ENCODE peak calls at places on chromosomes 16 and 17, in four cellular contexts. Z is mesendoderm, M is H9, D is IMR-90. V is an unnamed sample.

GRCh38 chr17:43418441-43419374 is 19.9 kb downstream of the ARL4D start:
- DNase-seq in M (peak), D (peak), Z (peak), V (no peak)

GRCh38 chr17:61251939-61252865 is 147.4 kb upstream of the TBX2 start:
- DNase-seq in Z (no peak), D (peak), M (no peak), V (no peak)

GRCh38 chr17:67488768-67489167 is 111.7 kb downstream of the PITPNC1 start:
- DNase-seq in Z (no peak), M (peak), D (no peak), V (no peak)

GRCh38 chr16:82651921-82652601 is 25.3 kb downstream of the CDH13 start:
- DNase-seq in M (no peak), Z (no peak), D (no peak), V (no peak)

GRCh38 chr16:4111748-4112696 is 4.2 kb downstream of the ADCY9 start:
- DNase-seq in D (peak), M (no peak), Z (no peak), V (no peak)

GRCh38 chr16:89880477-89881367 is 7.3 kb downstream of the TCF25 start:
- DNase-seq in D (no peak), Z (no peak), M (no peak), V (no peak)

GRCh38 chr17:32350662-32351418 is 883 bp downstream of the ZNF207 start:
- DNase-seq in Z (peak), D (peak), M (no peak), V (no peak)

GRCh38 chr16:75208861-75209505 is 2.0 kb upstream of the CTRB2 start:
- DNase-seq in D (no peak), M (no peak), Z (no peak), V (no peak)

GRCh38 chr16:71296584-71297133 is 7.5 kb upstream of the CMTR2 start:
- DNase-seq in D (no peak), Z (no peak), M (no peak), V (no peak)

GRCh38 chr17:77375917-77376651 is 235.3 kb downstream of the SEC14L1 start:
- DNase-seq in M (peak), D (peak), Z (peak), V (no peak)

GRCh38 chr17:16406742-16407674 is 8.4 kb upstream of the TRPV2 start:
- DNase-seq in Z (peak), M (peak), D (no peak), V (peak)

GRCh38 chr17:34299918-34300600 is 14.5 kb downstream of the CCL11 start:
- DNase-seq in D (peak), Z (no peak), M (no peak), V (no peak)

GRCh38 chr16:31110106-31111034 is 2.2 kb downstream of the BCKDK start:
- DNase-seq in M (no peak), D (no peak), Z (no peak), V (no peak)

GRCh38 chr17:37698132-37698615 is 46.7 kb downstream of the HNF1B start:
- DNase-seq in Z (no peak), D (peak), M (no peak), V (no peak)

GRCh38 chr17:72187544-72187943 is 66.7 kb downstream of the SOX9 start:
- DNase-seq in Z (no peak), M (no peak), D (peak), V (no peak)

GRCh38 chr17:2435181-2435741 is 34.4 kb upstream of the MNT start:
- DNase-seq in M (peak), D (peak), Z (peak), V (peak)

GRCh38 chr16:71431176-71431575 is 10.7 kb downstream of the TLE7 start:
- DNase-seq in Z (no peak), M (no peak), D (no peak), V (no peak)

GRCh38 chr17:55264273-55264639 is 504 bp upstream of the HLF start:
- DNase-seq in M (no peak), D (no peak), Z (no peak), V (no peak)

GRCh38 chr16:67580202-67580601 is 17.9 kb downstream of the CTCF start:
- DNase-seq in D (no peak), Z (no peak), M (no peak), V (no peak)

GRCh38 chr16:57273826-57274225 is 10.6 kb downstream of the PLLP start:
- DNase-seq in M (no peak), D (no peak), Z (no peak), V (no peak)

GRCh38 chr16:78463591-78463990 is 364.1 kb downstream of the WWOX start:
- DNase-seq in Z (no peak), M (no peak), D (no peak), V (no peak)

GRCh38 chr16:15976225-15976812 is 26.9 kb downstream of the ABCC1 start:
- DNase-seq in M (no peak), Z (peak), D (no peak), V (no peak)

GRCh38 chr16:56864910-56865309 is at the start of gene SLC12A3:
- DNase-seq in Z (no peak), D (no peak), M (no peak), V (no peak)

GRCh38 chr17:45172541-45173286 is 11.0 kb downstream of the HEXIM2 start:
- DNase-seq in Z (peak), D (peak), M (peak), V (no peak)

GRCh38 chr17:39364236-39365025 is 37.0 kb downstream of the FBXL20 start:
- DNase-seq in M (no peak), Z (no peak), D (no peak), V (no peak)

DNA sequence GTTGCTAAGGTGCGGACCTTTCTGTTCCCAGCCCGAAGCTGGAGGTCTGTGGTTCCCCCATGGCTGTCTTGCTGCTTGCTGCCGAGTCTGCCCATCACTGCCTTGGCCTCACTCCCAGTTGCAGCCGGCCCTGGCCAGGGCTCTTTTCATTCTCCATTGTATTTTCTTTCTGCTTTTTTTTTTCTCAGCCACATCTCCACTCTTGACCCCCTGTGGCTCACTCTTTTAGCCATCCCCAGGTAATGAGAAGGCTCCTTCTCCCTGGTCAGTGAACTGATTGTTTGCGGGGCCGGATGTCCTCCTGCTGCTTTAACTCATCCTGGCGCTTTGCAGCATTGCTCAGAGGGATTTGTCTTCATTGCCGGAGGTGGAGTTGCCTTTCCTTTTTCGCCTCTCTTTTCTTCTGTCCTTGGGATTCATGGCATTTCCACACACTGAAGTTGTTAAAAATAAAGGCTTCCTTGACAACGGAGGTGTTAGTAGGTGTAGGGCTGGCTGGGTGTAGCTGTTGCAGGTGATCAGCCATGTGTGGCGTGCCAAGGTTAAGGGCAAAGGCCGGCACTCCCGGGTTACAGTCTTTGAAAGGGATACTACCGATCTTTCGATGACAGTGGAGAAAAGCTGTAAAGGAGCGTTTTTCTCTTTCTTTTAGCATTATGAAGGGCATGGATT is 34.1 kb downstream of the MAP2K6 start:
- DNase-seq in D (no peak), M (peak), Z (peak), V (peak)
- H4K5ac ChIP-seq in D (no peak), M (no peak), Z (no peak), V (peak)

DNA sequence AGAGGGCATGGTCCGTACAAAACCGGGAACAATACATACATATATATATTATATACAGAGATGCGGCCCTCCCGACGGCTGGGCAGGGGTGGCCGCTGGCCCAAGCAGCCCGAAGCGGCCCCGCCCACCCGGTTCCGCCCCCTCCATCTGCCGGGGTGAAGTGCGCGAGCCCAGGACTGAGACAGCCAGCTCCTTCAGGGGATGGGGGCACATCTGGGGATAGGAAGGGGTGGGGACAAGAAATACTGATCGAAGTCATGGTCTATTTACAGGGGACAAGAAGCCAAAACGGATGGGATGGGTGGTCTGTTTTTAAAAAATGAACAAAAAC is 3.8 kb upstream of the SAMD14 start:
- DNase-seq in D (no peak), Z (no peak), M (no peak), V (no peak)
- H4K5ac ChIP-seq in D (no peak), Z (no peak), M (no peak), V (no peak)

GRCh38 chr16:11179569-11179968 is 76.4 kb downstream of the SOCS1 start:
- DNase-seq in Z (no peak), M (no peak), D (no peak), V (no peak)

GRCh38 chr16:11181242-11181888 is 74.6 kb downstream of the SOCS1 start:
- DNase-seq in D (no peak), M (no peak), Z (no peak), V (no peak)

GRCh38 chr16:11181889-11182279 is 74.1 kb downstream of the SOCS1 start:
- DNase-seq in Z (no peak), M (no peak), D (peak), V (no peak)

GRCh38 chr16:11182381-11182780 is 73.6 kb downstream of the SOCS1 start:
- DNase-seq in Z (peak), D (no peak), M (no peak), V (peak)

DNA sequence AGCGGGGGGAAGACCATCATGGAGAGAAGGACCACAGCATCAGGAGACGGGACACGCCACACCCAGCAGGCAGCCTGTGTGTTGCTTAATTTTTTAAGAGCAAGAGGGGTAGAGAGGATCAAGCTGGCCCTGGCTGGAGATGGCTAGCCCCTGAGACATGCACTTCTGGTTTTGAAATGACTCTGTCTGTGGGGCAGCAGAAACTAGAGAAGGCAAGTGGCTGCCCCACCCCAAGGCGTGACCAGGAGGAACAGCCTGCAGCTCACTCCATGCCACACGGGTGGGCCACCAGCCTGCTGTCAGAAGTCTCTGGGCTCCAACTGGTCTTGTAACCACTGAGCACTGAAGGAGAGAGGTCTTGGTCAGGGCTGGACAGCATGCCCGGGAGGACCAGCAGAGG is 75.5 kb downstream of the SOCS1 start:
- DNase-seq in M (no peak), D (no peak), Z (no peak), V (no peak)
- H4K5ac ChIP-seq in M (no peak), D (no peak), Z (no peak), V (no peak)

GRCh38 chr16:73339821-73340220 is 291.9 kb upstream of the ZFHX3 start:
- DNase-seq in M (no peak), D (no peak), Z (no peak), V (no peak)
- H4K5ac ChIP-seq in M (no peak), D (no peak), Z (no peak), V (no peak)

DNA sequence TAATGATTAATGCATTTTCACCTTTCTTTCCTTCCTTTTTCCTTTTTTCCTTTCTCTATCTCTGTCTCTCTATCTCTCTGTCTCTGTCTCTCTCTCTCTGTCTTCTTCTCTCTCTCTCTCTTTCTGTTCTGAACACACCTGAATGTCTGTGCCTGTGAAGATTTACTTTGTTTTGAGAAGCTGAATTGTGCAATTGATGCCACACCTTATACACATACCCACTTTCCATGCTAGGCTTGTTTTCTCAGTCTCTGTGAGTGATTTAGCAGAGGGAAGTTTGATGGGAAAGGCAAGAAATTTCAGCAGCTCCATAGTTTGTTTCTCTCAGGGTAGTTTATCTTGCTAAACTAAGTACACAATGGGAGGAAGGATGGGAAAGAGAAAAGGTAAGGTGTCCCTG is 9.3 kb upstream of the CAPNS2 start:
- DNase-seq in Z (no peak), D (no peak), M (no peak), V (no peak)
- H4K5ac ChIP-seq in Z (no peak), D (no peak), M (no peak), V (no peak)

GRCh38 chr16:23061669-23062068 is 87.6 kb downstream of the USP31 start:
- DNase-seq in Z (no peak), M (no peak), D (peak), V (no peak)
- H4K5ac ChIP-seq in Z (no peak), M (no peak), D (no peak), V (no peak)

GRCh38 chr16:13194766-13195165 is 293.4 kb downstream of the SHISA9 start:
- DNase-seq in Z (no peak), D (no peak), M (no peak), V (no peak)
- H4K5ac ChIP-seq in Z (no peak), D (no peak), M (no peak), V (no peak)

DNA sequence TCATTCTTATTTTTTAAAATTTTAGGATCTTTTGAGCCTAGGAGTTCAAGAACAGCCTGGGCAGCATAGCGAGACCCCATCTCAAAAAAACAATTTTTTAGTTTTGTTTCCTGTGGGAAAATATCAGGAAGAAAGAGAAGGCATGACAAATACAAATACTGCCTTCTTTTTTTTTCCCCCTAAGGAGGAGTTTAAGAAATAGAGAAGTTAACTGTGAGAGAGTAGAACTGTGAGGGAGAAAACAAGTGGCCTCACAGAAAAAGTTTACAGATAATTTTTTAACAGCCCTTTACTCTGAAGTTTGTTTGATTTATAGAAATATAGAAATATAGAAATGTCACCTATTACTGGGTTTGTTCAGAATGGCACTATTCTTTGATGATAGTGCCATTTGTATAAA is 21.1 kb downstream of the TTYH2 start:
- DNase-seq in D (no peak), Z (no peak), M (no peak), V (no peak)
- H4K5ac ChIP-seq in D (no peak), Z (no peak), M (no peak), V (no peak)

V was measured in H1.